ENCODE peak calls at places on chromosomes 7 and 10, in eight cellular contexts. V, E, J, G, M, L, O and H are unnamed samples. For H3K9me3 and H3K4me1, the result is how much of the 10 kb centered on the place peaks cover.

GRCh38 chr10:132450825-132451505 is 54.0 kb downstream of the PWWP2B start:
- DNase-seq in V (no peak), E (peak), J (no peak), G (peak), M (no peak), L (peak), O (peak), H (no peak)

GRCh38 chr7:133117432-133117831 is 35.5 kb upstream of the CHCHD3 start:
- DNase-seq in V (no peak), E (no peak), J (no peak), G (no peak), M (no peak), L (no peak), O (no peak), H (no peak)

GRCh38 chr10:11482306-11482705 is 129.1 kb downstream of the USP6NL start:
- DNase-seq in V (no peak), E (no peak), J (no peak), G (no peak), M (no peak), L (no peak), O (no peak), H (no peak)

GRCh38 chr10:43253461-43254198 is 13.2 kb downstream of the RASGEF1A start:
- DNase-seq in V (no peak), E (no peak), J (peak), G (peak), M (peak), L (peak), O (peak), H (no peak)

GRCh38 chr7:151351967-151352366 is 10.4 kb downstream of the NUB1 start:
- DNase-seq in V (no peak), E (no peak), J (no peak), G (no peak), M (no peak), L (no peak), O (no peak), H (no peak)

GRCh38 chr7:137957887-137958286 is 44.0 kb downstream of the CREB3L2 start:
- DNase-seq in V (no peak), E (no peak), J (no peak), G (no peak), M (no peak), L (peak), O (no peak), H (no peak)

GRCh38 chr10:75072727-75073126 is 38.7 kb upstream of the SAMD8 start:
- DNase-seq in V (no peak), E (no peak), J (no peak), G (no peak), M (no peak), L (no peak), O (no peak), H (no peak)

GRCh38 chr7:121486590-121486989 is 90.5 kb upstream of the FAM3C start:
- DNase-seq in V (no peak), E (no peak), J (no peak), G (no peak), M (no peak), L (no peak), O (no peak), H (no peak)

GRCh38 chr10:5656737-5657579 is 9.4 kb downstream of the ASB13 start:
- DNase-seq in V (no peak), E (no peak), J (no peak), G (no peak), M (no peak), L (no peak), O (no peak), H (no peak)

GRCh38 chr10:88127766-88128165 is 264.3 kb downstream of the PTEN start:
- DNase-seq in V (no peak), E (no peak), J (no peak), G (no peak), M (no peak), L (no peak), O (no peak), H (no peak)

GRCh38 chr7:101104799-101105198 is 19.5 kb downstream of the TRIM56 start:
- DNase-seq in V (no peak), E (no peak), J (no peak), G (no peak), M (no peak), L (no peak), O (no peak), H (no peak)

GRCh38 chr7:3807825-3808224 is 506.8 kb downstream of the SDK1 start:
- DNase-seq in V (no peak), E (no peak), J (no peak), G (no peak), M (no peak), L (no peak), O (no peak), H (no peak)

GRCh38 chr7:142853739-142854504 is 954 bp upstream of the EPHB6 start:
- DNase-seq in V (peak), E (peak), J (peak), G (peak), M (peak), L (peak), O (peak), H (peak)

GRCh38 chr10:3395487-3395886 is 222.9 kb upstream of the PITRM1 start:
- DNase-seq in V (no peak), E (no peak), J (no peak), G (no peak), M (peak), L (no peak), O (peak), H (no peak)

GRCh38 chr10:125091891-125092290 is 68.5 kb downstream of the CTBP2 start:
- DNase-seq in V (no peak), E (no peak), J (no peak), G (no peak), M (no peak), L (no peak), O (no peak), H (no peak)

GRCh38 chr7:18894155-18894554 is 223.3 kb downstream of the TWIST1 start:
- DNase-seq in V (no peak), E (no peak), J (no peak), G (no peak), M (no peak), L (no peak), O (no peak), H (no peak)

GRCh38 chr10:43114743-43115611 is 23.3 kb upstream of the CSGALNACT2 start:
- DNase-seq in V (no peak), E (no peak), J (no peak), G (peak), M (no peak), L (peak), O (no peak), H (no peak)

GRCh38 chr7:97001656-97002554 is 3.4 kb upstream of the DLX6 start:
- DNase-seq in V (peak), E (no peak), J (no peak), G (no peak), M (peak), L (no peak), O (peak), H (no peak)

GRCh38 chr7:131480384-131481315 is 75.8 kb downstream of the PODXL start:
- DNase-seq in V (no peak), E (no peak), J (no peak), G (no peak), M (no peak), L (no peak), O (no peak), H (no peak)

GRCh38 chr10:102918817-102919236 is 733 bp downstream of the CNNM2 start:
- DNase-seq in V (peak), E (peak), J (peak), G (peak), M (no peak), L (peak), O (no peak), H (peak)

GRCh38 chr7:116588225-116588624 is 63.4 kb downstream of the CAV1 start:
- DNase-seq in V (peak), E (no peak), J (no peak), G (peak), M (no peak), L (no peak), O (no peak), H (no peak)

GRCh38 chr10:47311193-47311899 is 10.9 kb upstream of the GDF2 start:
- DNase-seq in V (no peak), E (peak), J (no peak), G (peak), M (no peak), L (peak), O (peak), H (no peak)

GRCh38 chr10:104089621-104090020 is 3.9 kb upstream of the COL17A1 start:
- DNase-seq in V (no peak), E (no peak), J (no peak), G (no peak), M (no peak), L (no peak), O (no peak), H (no peak)

GRCh38 chr10:87094373-87095240 is at the start of the genes GLUD1 and SHLD2:
- DNase-seq in V (peak), E (peak), J (peak), G (peak), M (peak), L (peak), O (peak), H (peak)

GRCh38 chr7:6148724-6149360 is 117.7 kb downstream of the ANKRD61 start:
- DNase-seq in V (no peak), E (peak), J (no peak), G (no peak), M (no peak), L (no peak), O (no peak), H (no peak)

GRCh38 chr10:120539076-120539475 is 82.0 kb downstream of the PLPP4 start:
- DNase-seq in V (peak), E (no peak), J (no peak), G (no peak), M (no peak), L (no peak), O (no peak), H (no peak)

GRCh38 chr10:70977621-70978020 is 89.3 kb upstream of the PCBD1 start:
- DNase-seq in V (no peak), E (no peak), J (no peak), G (no peak), M (no peak), L (no peak), O (peak), H (no peak)

GRCh38 chr7:104444019-104444418 is 115.6 kb downstream of the LHFPL3 start:
- DNase-seq in V (no peak), E (no peak), J (no peak), G (no peak), M (no peak), L (no peak), O (no peak), H (no peak)

GRCh38 chr7:3943265-3943664 is 642.2 kb downstream of the SDK1 start:
- DNase-seq in V (no peak), E (peak), J (no peak), G (no peak), M (no peak), L (no peak), O (no peak), H (peak)

GRCh38 chr7:70647801-70648491 is 484.0 kb upstream of the GALNT17 start:
- DNase-seq in V (no peak), E (peak), J (no peak), G (no peak), M (no peak), L (no peak), O (no peak), H (no peak)

GRCh38 chr7:154532771-154533170 is 470.2 kb downstream of the PAXIP1 start:
- DNase-seq in V (no peak), E (no peak), J (no peak), G (no peak), M (no peak), L (no peak), O (no peak), H (no peak)

DNA sequence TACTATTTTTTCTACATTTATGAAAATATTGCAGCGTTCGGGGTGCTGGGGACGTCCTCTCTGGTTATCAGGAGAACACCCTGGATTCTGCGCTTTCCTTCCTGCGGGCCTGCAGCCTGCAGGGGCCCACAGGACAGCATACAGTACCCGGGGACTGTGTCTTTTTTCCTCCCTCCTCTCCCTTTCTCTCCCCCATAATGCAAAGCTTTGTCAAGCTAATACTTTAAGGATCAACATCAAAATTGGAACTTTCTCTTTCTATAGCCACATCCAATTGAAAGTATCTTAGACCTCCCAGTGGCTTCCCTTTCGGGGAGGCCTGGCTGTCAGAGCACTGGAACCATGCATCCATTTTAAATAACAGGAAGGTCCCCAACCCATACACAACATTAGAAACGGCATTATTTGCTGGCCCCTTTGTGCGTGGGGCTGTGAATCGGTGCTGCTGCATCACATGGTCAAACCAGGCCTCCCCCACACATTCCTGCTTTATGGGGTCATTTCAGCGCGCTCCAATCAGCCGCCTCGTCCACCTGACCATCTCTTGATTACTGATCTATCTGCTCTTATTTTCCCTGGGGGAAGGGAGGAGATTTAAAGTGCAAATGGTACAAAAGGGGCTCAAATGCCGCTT is 505.1 kb downstream of the DNAJB6 start:
- DNase-seq in V (peak), E (no peak), J (peak), G (peak), M (no peak), L (no peak), O (peak), H (no peak)
- H3K9me3 ChIP-seq in V (under half), E (under half), J (under half), G (under half), M (under half), L (under half), O (under half), H (under half)

GRCh38 chr10:79146611-79147130 is 77.9 kb downstream of the ZMIZ1 start:
- DNase-seq in V (no peak), E (peak), J (peak), G (peak), M (no peak), L (peak), O (peak), H (no peak)

GRCh38 chr10:79148452-79149344 is 79.9 kb downstream of the ZMIZ1 start:
- DNase-seq in V (peak), E (peak), J (peak), G (peak), M (peak), L (peak), O (peak), H (peak)

GRCh38 chr10:79149345-79149661 is 80.5 kb downstream of the ZMIZ1 start:
- DNase-seq in V (no peak), E (no peak), J (no peak), G (peak), M (no peak), L (no peak), O (no peak), H (no peak)

GRCh38 chr10:79147306-79147705 is 78.5 kb downstream of the ZMIZ1 start:
- DNase-seq in V (no peak), E (no peak), J (no peak), G (no peak), M (no peak), L (no peak), O (no peak), H (no peak)

GRCh38 chr10:79147796-79148451 is 79.2 kb downstream of the ZMIZ1 start:
- DNase-seq in V (no peak), E (no peak), J (no peak), G (no peak), M (no peak), L (no peak), O (peak), H (no peak)
- H3K4me1 ChIP-seq in V (half or more), E (half or more), J (under half), G (half or more), M (half or more), L (half or more), O (half or more), H (under half)

GRCh38 chr7:35722054-35722849 is 27.3 kb upstream of the HERPUD2 start:
- DNase-seq in V (no peak), E (no peak), J (no peak), G (no peak), M (no peak), L (no peak), O (no peak), H (no peak)

GRCh38 chr7:35727571-35727970 is 32.6 kb upstream of the HERPUD2 start:
- DNase-seq in V (no peak), E (no peak), J (no peak), G (no peak), M (no peak), L (no peak), O (peak), H (no peak)

GRCh38 chr7:35723011-35723410 is 28.1 kb upstream of the HERPUD2 start:
- DNase-seq in V (no peak), E (no peak), J (no peak), G (no peak), M (no peak), L (no peak), O (no peak), H (no peak)

GRCh38 chr7:35726654-35727053 is 31.7 kb upstream of the HERPUD2 start:
- DNase-seq in V (no peak), E (no peak), J (no peak), G (no peak), M (no peak), L (no peak), O (no peak), H (no peak)

GRCh38 chr7:35725280-35725680 is 30.3 kb upstream of the HERPUD2 start:
- DNase-seq in V (no peak), E (peak), J (no peak), G (peak), M (no peak), L (no peak), O (peak), H (no peak)
- TF ChIP-seq CTCF in V (no peak), E (no peak), J (no peak), G (peak), M (no peak), L (no peak), O (no peak), H (no peak)

GRCh38 chr10:130835068-130835467 is 476.5 kb downstream of the TCERG1L start:
- DNase-seq in V (no peak), E (no peak), J (no peak), G (no peak), M (no peak), L (no peak), O (no peak), H (no peak)
- H3K9me3 ChIP-seq in V (under half), E (under half), J (under half), G (under half), M (under half), L (under half), O (under half), H (under half)

GRCh38 chr7:138978541-138979184 is 2.5 kb downstream of the KIAA1549 start:
- DNase-seq in V (no peak), E (no peak), J (no peak), G (no peak), M (peak), L (no peak), O (no peak), H (no peak)
- H3K4me1 ChIP-seq in V (under half), E (under half), J (under half), G (under half), M (under half), L (under half), O (under half), H (under half)

GRCh38 chr7:43652364-43652763 is 69.5 kb downstream of the STK17A start:
- DNase-seq in V (no peak), E (no peak), J (no peak), G (no peak), M (no peak), L (no peak), O (no peak), H (no peak)
- TF ChIP-seq CTCF in V (no peak), E (no peak), J (no peak), G (no peak), M (peak), L (no peak), O (no peak), H (no peak)

DNA sequence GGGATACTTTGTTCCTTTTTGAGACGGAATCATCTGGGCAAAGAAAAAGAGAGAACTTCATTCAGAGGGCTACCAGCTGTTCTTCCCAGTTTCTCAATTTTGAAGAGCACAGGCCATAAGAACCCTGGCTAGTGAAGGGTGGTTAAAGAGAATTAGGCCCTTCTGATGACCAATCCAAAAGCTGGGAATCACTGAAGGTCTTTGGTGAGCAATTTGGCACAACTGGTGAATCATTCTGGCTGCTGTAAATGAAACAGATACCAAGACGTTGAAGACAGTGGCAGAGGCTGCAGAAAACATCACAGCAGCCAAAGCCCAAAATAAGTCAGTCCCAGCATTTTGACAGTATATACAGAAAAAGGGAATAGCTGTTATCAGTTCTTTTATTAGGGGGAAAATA is 5.1 kb downstream of the RAPGEF5 start:
- DNase-seq in V (no peak), E (no peak), J (no peak), G (no peak), M (no peak), L (no peak), O (no peak), H (no peak)
- H3K9me3 ChIP-seq in V (under half), E (under half), J (under half), G (under half), M (under half), L (under half), O (under half), H (under half)

GRCh38 chr10:30062582-30062981 is 3.2 kb upstream of the JCAD start:
- DNase-seq in V (no peak), E (no peak), J (no peak), G (no peak), M (no peak), L (no peak), O (no peak), H (no peak)
- H3K4me1 ChIP-seq in V (under half), E (under half), J (under half), G (under half), M (under half), L (under half), O (under half), H (under half)

GRCh38 chr7:2105917-2106316 is 126.8 kb downstream of the MAD1L1 start:
- DNase-seq in V (no peak), E (no peak), J (no peak), G (no peak), M (peak), L (no peak), O (no peak), H (no peak)

GRCh38 chr7:2103071-2103898 is 129.5 kb downstream of the MAD1L1 start:
- DNase-seq in V (no peak), E (no peak), J (no peak), G (no peak), M (no peak), L (no peak), O (no peak), H (no peak)

GRCh38 chr7:2104716-2105115 is 128.0 kb downstream of the MAD1L1 start:
- DNase-seq in V (no peak), E (no peak), J (no peak), G (no peak), M (peak), L (no peak), O (no peak), H (no peak)

GRCh38 chr7:2105280-2105679 is 127.5 kb downstream of the MAD1L1 start:
- DNase-seq in V (no peak), E (no peak), J (no peak), G (no peak), M (peak), L (no peak), O (no peak), H (no peak)

DNA sequence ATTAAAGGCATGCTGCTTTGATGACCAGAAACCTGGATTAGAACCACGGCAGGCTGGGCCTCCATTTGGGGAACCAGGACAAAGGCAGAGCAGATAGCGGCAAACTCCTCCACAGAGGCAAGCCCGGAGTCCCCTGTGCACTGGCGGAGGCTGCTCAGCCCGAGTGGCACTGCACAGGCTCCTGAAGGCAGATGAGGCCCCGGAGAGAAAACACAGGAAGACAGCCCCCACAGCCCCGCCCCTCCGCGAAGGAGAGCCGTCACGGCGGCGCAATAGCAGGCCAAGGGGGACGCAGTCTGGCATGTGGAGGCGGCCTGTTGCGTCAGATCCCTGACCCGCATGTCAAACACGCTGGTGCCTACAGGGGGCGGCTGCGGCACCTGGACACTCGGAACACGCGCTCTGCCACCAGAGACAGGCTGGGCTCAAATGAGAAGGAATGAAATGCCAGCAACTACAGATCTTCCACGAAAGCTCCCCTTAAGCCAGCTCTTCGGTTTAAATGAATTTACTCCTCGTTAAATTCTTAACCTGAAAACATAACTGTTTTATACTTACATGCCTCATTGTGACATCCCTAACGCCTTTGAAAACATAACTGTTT is 128.5 kb downstream of the MAD1L1 start:
- DNase-seq in V (peak), E (peak), J (peak), G (peak), M (peak), L (peak), O (peak), H (peak)
- TF ChIP-seq CTCF in V (peak), E (peak), J (peak), G (peak), M (peak), L (peak), O (peak), H (peak)

GRCh38 chr10:108290823-108291222 is 1126.3 kb upstream of the SORCS1 start:
- DNase-seq in V (no peak), E (no peak), J (no peak), G (no peak), M (no peak), L (no peak), O (no peak), H (no peak)
- H3K9me3 ChIP-seq in V (under half), E (under half), J (under half), G (under half), M (under half), L (under half), O (under half), H (under half)